ENCODE peak calls at places on chromosomes 12 and 14, in five cellular contexts. E, P, U, G and W are unnamed samples.

GRCh38 chr12:11877869-11878780 is 192.6 kb upstream of the BCL2L14 start:
- DNase-seq in E (peak), P (peak), U (peak), G (peak), W (no peak)

GRCh38 chr12:92899388-92900001 is 29.6 kb downstream of the EEA1 start:
- DNase-seq in E (peak), P (peak), U (no peak), G (no peak), W (peak)

GRCh38 chr14:96130391-96130790 is 74.2 kb upstream of the BDKRB2 start:
- DNase-seq in E (no peak), P (no peak), U (no peak), G (no peak), W (no peak)

GRCh38 chr14:93331375-93332031 is 1.3 kb downstream of the BTBD7 start:
- DNase-seq in E (no peak), P (peak), U (no peak), G (no peak), W (no peak)

GRCh38 chr12:123269395-123269892 is 2.2 kb downstream of the CDK2AP1 start:
- DNase-seq in E (peak), P (peak), U (peak), G (peak), W (peak)

GRCh38 chr12:107277850-107278249 is 184.5 kb upstream of the CRY1 start:
- DNase-seq in E (no peak), P (no peak), U (no peak), G (no peak), W (no peak)

GRCh38 chr14:90533591-90534021 is 136.8 kb downstream of the CALM1 start:
- DNase-seq in E (no peak), P (no peak), U (no peak), G (no peak), W (no peak)

GRCh38 chr14:63922696-63923421 is 70.1 kb downstream of the SYNE2 start:
- DNase-seq in E (no peak), P (no peak), U (no peak), G (no peak), W (no peak)

GRCh38 chr14:88270781-88271180 is 52.3 kb downstream of the KCNK10 start:
- DNase-seq in E (peak), P (no peak), U (no peak), G (no peak), W (no peak)

GRCh38 chr12:110694330-110694891 is 5.5 kb upstream of the HVCN1 start:
- DNase-seq in E (no peak), P (peak), U (no peak), G (no peak), W (peak)

GRCh38 chr12:89244536-89244935 is 107.8 kb downstream of the DUSP6 start:
- DNase-seq in E (no peak), P (no peak), U (no peak), G (no peak), W (no peak)

GRCh38 chr12:66467932-66468331 is 165.6 kb downstream of the HELB start:
- DNase-seq in E (peak), P (no peak), U (no peak), G (no peak), W (no peak)

GRCh38 chr12:93441111-93441616 is 583 bp downstream of the UBE2N start:
- DNase-seq in E (no peak), P (no peak), U (no peak), G (no peak), W (peak)

GRCh38 chr14:42911642-42912041 is 1305.0 kb downstream of the LRFN5 start:
- DNase-seq in E (no peak), P (no peak), U (no peak), G (no peak), W (no peak)

GRCh38 chr12:79935624-79936040 is 735 bp upstream of the PPP1R12A start:
- DNase-seq in E (no peak), P (no peak), U (no peak), G (peak), W (no peak)

GRCh38 chr14:104328607-104329006 is 190.2 kb downstream of the KIF26A start:
- DNase-seq in E (peak), P (no peak), U (no peak), G (no peak), W (no peak)

GRCh38 chr14:27536748-27537147 is 938.9 kb upstream of the NOVA1 start:
- DNase-seq in E (no peak), P (no peak), U (no peak), G (no peak), W (no peak)

GRCh38 chr12:30613119-30613830 is 82.4 kb downstream of the IPO8 start:
- DNase-seq in E (no peak), P (no peak), U (no peak), G (no peak), W (no peak)

GRCh38 chr12:113155641-113156040 is 6.1 kb downstream of the CFAP73 start:
- DNase-seq in E (no peak), P (no peak), U (no peak), G (no peak), W (no peak)